ENCODE peak calls at places on chromosomes 16 and 17, in six cellular contexts. Y is esophagus squamous epithelium; X is CD8-positive, alpha-beta T cell; K is AG10803; J is brain microvascular endothelial cell; I is fibroblast of lung. O is an unnamed sample.
A peak's percentile ranks its signal among the peaks of the same experiment; 100 is the strongest.

GRCh38 chr16:56372938-56373337 is 52.4 kb downstream of the AMFR start:
- DNase-seq in I (no peak), J (no peak), X (no peak), K (no peak), Y (no peak), O (no peak)

GRCh38 chr16:29170393-29171239 is 185.8 kb downstream of the LAT start:
- DNase-seq in Y (no peak), I (peak; percentile 22), J (no peak), K (peak; percentile 28), X (no peak), O (no peak)

GRCh38 chr16:23836078-23836403 is 258 bp downstream of the PRKCB start:
- DNase-seq in X (no peak), K (no peak), I (no peak), Y (no peak), J (no peak), O (no peak)

GRCh38 chr16:67959520-67959919 is 8.9 kb downstream of the SLC12A4 start:
- DNase-seq in K (peak; percentile 61), J (no peak), Y (no peak), I (peak; percentile 86), X (no peak), O (no peak)

GRCh38 chr16:11245222-11245737 is 10.7 kb downstream of the SOCS1 start:
- DNase-seq in X (no peak), J (no peak), Y (no peak), K (no peak), I (no peak), O (no peak)

GRCh38 chr17:10653987-10654386 is 3.1 kb downstream of the MYH3 start:
- DNase-seq in J (no peak), X (no peak), K (no peak), I (no peak), Y (no peak), O (no peak)

GRCh38 chr17:30236807-30237206 is 1.3 kb upstream of the SLC6A4 start:
- DNase-seq in K (peak; percentile 25), I (peak; percentile 39), Y (no peak), J (no peak), X (no peak), O (no peak)

GRCh38 chr17:57114085-57114673 is 29.1 kb downstream of the AKAP1 start:
- DNase-seq in K (peak; percentile 9), X (peak; percentile 54), J (no peak), I (peak; percentile 21), Y (no peak), O (peak; percentile 10)

GRCh38 chr16:70444249-70445063 is 5.6 kb upstream of the ST3GAL2 start:
- DNase-seq in I (no peak), Y (no peak), X (no peak), J (no peak), K (peak; percentile 53), O (no peak)

GRCh38 chr17:15334266-15334665 is 7.1 kb downstream of the TEKT3 start:
- DNase-seq in X (no peak), K (no peak), J (peak; percentile 9), Y (no peak), I (no peak), O (no peak)

GRCh38 chr17:76414334-76415295 is 30.2 kb downstream of the SPHK1 start:
- DNase-seq in K (peak; percentile 68), J (no peak), Y (no peak), X (no peak), I (peak; percentile 62), O (no peak)

GRCh38 chr16:797120-797420 is 3.5 kb downstream of the GNG13 start:
- DNase-seq in J (no peak), X (no peak), I (no peak), Y (no peak), K (no peak), O (no peak)

GRCh38 chr17:27996157-27997043 is 46.1 kb upstream of the NLK start:
- DNase-seq in K (no peak), I (no peak), X (no peak), Y (no peak), J (no peak), O (no peak)

DNA sequence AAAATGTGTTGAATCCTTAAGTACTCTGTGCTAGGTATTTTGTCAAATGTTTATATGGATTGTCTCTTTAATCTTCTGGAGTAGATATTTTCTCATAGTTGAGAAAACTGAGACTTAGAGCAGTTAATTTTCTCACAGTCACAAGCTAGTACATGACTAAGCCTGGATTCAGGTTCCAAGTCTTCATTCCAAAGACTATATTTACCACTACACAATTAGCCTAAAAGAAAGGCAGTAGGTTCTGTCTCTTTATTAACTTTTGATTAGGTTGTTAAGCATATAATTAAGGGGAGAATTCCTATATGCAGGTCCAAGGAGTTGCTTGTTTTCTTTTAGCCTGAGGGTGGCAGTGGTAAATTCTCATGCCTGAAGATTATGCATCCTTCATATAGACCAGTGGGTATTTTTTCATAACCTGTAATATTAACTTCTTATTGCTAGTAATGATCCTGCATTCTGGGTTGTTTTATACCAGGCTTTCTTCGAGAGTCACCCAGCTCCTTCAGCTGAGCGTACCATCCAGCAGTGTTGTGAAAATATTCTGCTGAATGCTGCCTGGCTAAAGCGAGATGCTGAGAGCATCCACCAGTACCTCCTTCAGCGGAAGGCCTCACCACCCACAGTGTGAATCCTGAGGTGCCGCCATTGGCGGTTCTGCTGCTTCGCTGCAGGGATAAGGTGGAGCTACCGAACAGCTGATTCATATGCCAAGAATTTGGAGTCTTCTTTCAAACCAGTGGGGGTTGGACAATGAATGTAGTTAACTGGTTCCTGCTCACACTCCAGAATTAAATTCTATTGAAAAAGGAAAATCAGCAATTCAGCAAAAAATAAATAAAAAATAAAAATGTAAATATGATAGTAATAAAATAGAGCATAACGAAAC is 28.2 kb upstream of the KPNB1 start:
- DNase-seq in J (peak; percentile 92), I (peak; percentile 80), X (no peak), Y (no peak), K (peak; percentile 87), O (no peak)
- TF ChIP-seq CTCF in J (peak; percentile 22), I (peak; percentile 10), X (no peak), Y (no peak), K (no peak), O (no peak)

GRCh38 chr17:82860606-82861392 is 21.0 kb upstream of the ZNF750 start:
- DNase-seq in K (no peak), X (no peak), Y (no peak), I (no peak), J (no peak), O (no peak)
- H3K4me3 ChIP-seq in K (no peak overlapping the region), X (peak overlapping the region; percentile 34), Y (no peak overlapping the region), I (no peak overlapping the region), J (no peak overlapping the region), O (peak overlapping the region; percentile 31)

GRCh38 chr17:75110307-75110937 is 653 bp downstream of the ARMC7 start:
- DNase-seq in J (no peak), I (no peak), K (peak; percentile 18), X (no peak), Y (no peak), O (no peak)

GRCh38 chr17:75109047-75109406 is 742 bp upstream of the ARMC7 start:
- DNase-seq in X (no peak), K (no peak), Y (no peak), J (no peak), I (no peak), O (no peak)

GRCh38 chr17:75111777-75112176 is 2.0 kb downstream of the ARMC7 start:
- DNase-seq in X (no peak), Y (no peak), I (no peak), K (no peak), J (no peak), O (no peak)

GRCh38 chr17:75108193-75108592 is 1.6 kb upstream of the ARMC7 start:
- DNase-seq in K (no peak), I (no peak), Y (no peak), X (no peak), J (no peak), O (no peak)

DNA sequence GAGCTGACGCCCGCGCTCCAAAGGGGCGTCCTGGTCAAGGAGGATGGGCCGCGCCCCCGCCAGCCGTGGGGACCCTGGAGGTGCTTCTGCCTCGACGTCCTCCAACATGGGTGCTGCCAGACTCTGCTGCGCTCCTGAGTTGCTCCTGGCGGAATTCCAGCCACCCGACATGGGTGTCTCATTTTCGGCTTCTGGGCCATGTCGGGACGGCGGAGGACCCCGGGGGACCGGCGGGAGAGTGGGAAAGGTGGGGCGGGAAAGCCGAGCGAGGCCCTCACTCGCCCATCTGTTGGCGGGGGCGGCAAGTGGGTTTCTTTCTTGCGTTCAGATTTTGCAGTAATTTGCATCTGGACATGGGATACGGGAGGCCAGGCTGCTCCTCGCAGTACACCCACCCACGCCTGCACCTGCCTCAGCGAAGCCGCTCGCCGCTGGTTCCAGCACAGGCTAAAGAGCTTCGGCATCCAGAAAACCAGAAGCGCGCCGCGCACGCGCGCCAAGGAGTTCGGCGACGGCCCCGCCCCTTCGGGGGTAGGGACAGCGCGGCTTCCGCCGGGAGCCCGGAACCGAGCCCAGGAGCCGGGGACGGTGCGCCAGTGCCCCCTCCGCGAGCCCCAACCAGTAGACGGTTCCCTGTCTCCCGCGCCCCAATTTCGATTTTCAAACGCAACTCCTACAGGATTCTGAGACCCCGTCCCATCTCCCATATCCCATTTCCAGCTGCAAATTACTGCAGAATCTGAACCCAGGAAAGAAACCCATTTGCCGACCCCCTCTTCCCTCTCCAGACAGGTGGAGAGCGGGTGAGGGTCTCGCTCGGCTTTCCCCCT is at the start of gene ARMC7:
- DNase-seq in K (peak; percentile 76), J (peak; percentile 69), I (peak; percentile 74), X (peak; percentile 87), Y (peak; percentile 30), O (peak; percentile 76)
- TF ChIP-seq CTCF in K (no peak), J (no peak), I (no peak), X (no peak), Y (peak; percentile 12), O (no peak)

GRCh38 chr16:4264546-4264945 is 8.3 kb downstream of the TFAP4 start:
- DNase-seq in J (no peak), X (no peak), K (peak; percentile 41), Y (no peak), I (peak; percentile 27), O (no peak)

GRCh38 chr16:4261557-4262172 is 11.2 kb downstream of the TFAP4 start:
- DNase-seq in Y (no peak), K (peak; percentile 21), J (no peak), I (peak; percentile 30), X (peak; percentile 5), O (no peak)

GRCh38 chr16:4262303-4262835 is 10.5 kb downstream of the TFAP4 start:
- DNase-seq in I (no peak), X (no peak), Y (no peak), K (no peak), J (no peak), O (no peak)

GRCh38 chr16:4265676-4266075 is 7.1 kb downstream of the TFAP4 start:
- DNase-seq in K (no peak), J (no peak), I (no peak), Y (no peak), X (no peak), O (no peak)

DNA sequence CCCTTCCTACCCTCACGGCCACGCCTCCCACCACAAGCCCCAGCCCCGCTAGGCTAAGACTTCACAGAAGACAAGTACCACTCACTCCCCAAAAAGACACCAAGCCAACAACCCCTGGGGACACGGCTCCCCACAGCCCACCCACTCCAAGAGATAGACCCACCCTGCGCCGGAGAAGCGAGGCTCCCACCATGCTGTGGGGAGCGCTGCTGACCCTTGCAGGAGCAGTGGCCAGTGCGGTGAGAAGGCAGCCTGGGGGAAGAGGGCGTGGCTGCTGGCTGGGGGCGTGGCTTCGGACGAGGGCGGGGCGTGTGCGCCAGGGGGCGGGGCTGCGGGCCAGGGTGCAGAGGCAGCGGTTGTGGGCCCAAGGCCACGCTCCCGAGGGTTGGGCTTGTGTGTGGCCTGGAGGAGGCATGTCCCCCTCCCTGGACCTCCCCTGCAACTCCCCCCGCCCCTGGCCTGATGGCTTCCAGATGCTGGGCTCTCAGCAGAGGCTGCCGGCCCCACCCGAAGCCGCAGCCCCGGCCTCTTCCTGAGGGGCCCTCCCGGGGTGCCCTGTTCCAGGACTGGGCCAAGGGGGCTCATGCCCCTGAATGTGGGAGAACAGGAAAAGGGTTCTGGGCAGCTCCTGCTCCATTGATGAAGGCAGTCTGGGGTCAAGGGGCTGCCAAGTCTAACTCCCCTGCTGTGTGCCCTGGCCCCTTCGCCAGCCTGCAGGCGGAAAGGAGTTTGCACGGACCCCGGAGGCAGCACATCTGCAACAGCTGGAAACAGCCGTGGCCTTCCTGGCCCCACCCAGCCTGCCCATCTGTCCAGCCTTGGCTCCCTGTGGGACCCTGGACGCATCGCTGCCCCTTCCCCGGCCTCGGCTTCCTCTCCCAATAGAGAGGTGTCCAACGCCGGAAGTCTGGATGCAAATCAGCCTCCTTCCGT is 9.1 kb downstream of the TFAP4 start:
- DNase-seq in I (peak; percentile 98), Y (no peak), K (peak; percentile 97), X (no peak), J (peak; percentile 22), O (no peak)
- H3K4me3 ChIP-seq in I (no peak overlapping the region), Y (no peak overlapping the region), K (peak overlapping the region; percentile 44), X (no peak overlapping the region), J (no peak overlapping the region), O (no peak overlapping the region)

O was measured in GM12864.